ENCODE peak calls at places on chromosome 5, in ten cellular contexts. M is posterior vena cava, A is Caki2, U is astrocyte of the hippocampus, Y is SW 1271, K is spleen, J is NCI-H524, Q is A172, G is frontal cortex, X is NCI-H1105 treated with DMSO at 0.1 percent for 48 hours. N is an unnamed sample.

GRCh38 chr5:40436535-40437237 is 243.0 kb upstream of the PTGER4 start:
- DNase-seq in A (no peak), M (no peak), K (no peak), X (no peak), U (no peak), Q (no peak), J (no peak), G (no peak), Y (no peak), N (peak)

GRCh38 chr5:149110406-149110805 is 30.9 kb upstream of the ABLIM3 start:
- DNase-seq in G (no peak), U (no peak), Y (no peak), X (no peak), J (no peak), M (no peak), Q (no peak), A (no peak), K (no peak), N (no peak)

GRCh38 chr5:14341571-14342225 is 198.6 kb downstream of the TRIO start:
- DNase-seq in J (no peak), Y (no peak), M (no peak), A (no peak), X (no peak), G (no peak), U (no peak), Q (no peak), K (no peak), N (no peak)

GRCh38 chr5:142215915-142216681 is 107.5 kb downstream of the NDFIP1 start:
- DNase-seq in M (peak), Q (peak), U (peak), J (no peak), X (no peak), A (peak), G (no peak), Y (peak), K (no peak), N (no peak)

GRCh38 chr5:94802450-94802849 is 184.0 kb downstream of the SLF1 start:
- DNase-seq in A (no peak), X (no peak), M (no peak), Y (no peak), K (no peak), Q (peak), G (no peak), J (no peak), U (peak), N (no peak)

GRCh38 chr5:160118349-160119141 is 705 bp downstream of the PWWP2A start:
- DNase-seq in Y (no peak), J (no peak), M (peak), K (peak), G (peak), X (peak), A (no peak), U (no peak), Q (peak), N (peak)

GRCh38 chr5:146409081-146409671 is 38.0 kb upstream of the TCERG1 start:
- DNase-seq in A (no peak), X (no peak), M (no peak), J (no peak), U (peak), Q (peak), K (no peak), Y (no peak), G (no peak), N (no peak)

GRCh38 chr5:108232805-108233204 is 149.1 kb downstream of the FBXL17 start:
- DNase-seq in X (no peak), M (no peak), G (no peak), Y (no peak), J (no peak), U (no peak), A (no peak), Q (no peak), K (no peak), N (no peak)

GRCh38 chr5:156753846-156754245 is 96.2 kb upstream of the PPP1R2B start:
- DNase-seq in A (no peak), U (no peak), X (no peak), Y (no peak), M (no peak), G (no peak), J (no peak), Q (no peak), K (no peak), N (no peak)

GRCh38 chr5:53031695-53032096 is 42.5 kb downstream of the ITGA2 start:
- DNase-seq in X (no peak), A (peak), J (no peak), U (peak), Q (peak), K (no peak), G (no peak), M (no peak), Y (peak), N (no peak)

GRCh38 chr5:139561655-139562451 is 714 bp downstream of the UBE2D2 start:
- DNase-seq in M (peak), Y (no peak), Q (peak), A (peak), K (peak), J (peak), X (no peak), U (peak), G (peak), N (no peak)

GRCh38 chr5:124102491-124102890 is 590.5 kb downstream of the CSNK1G3 start:
- DNase-seq in A (peak), K (no peak), Y (no peak), G (no peak), U (no peak), Q (no peak), X (no peak), J (no peak), M (no peak), N (no peak)

GRCh38 chr5:143618146-143618545 is 193.8 kb upstream of the HMHB1 start:
- DNase-seq in G (no peak), Y (no peak), K (no peak), A (no peak), M (no peak), Q (no peak), J (peak), U (no peak), X (peak), N (no peak)

N was measured in activated T-helper 1 cell treated with anti-CD3 and anti-CD28 coated beads, Interleukin-2, amount 50 U/mL, for 16 hours.